ENCODE peak calls at places on chromosomes 5 and 9, in six cellular contexts. B is iPS DF 19.7; U is PC-9; I is H54; X is activated T-helper 9 cell treated with anti-CD3 and anti-CD28 coated beads, Interleukin-2, amount 50 U/mL, for 16 hours; Z is activated CD4-positive, alpha-beta T cell treated with anti-CD3 and anti-CD28 coated beads for 24 hours. Q is an unnamed sample.

GRCh38 chr9:87792831-87793288 is 66.9 kb downstream of the CTSL start:
- DNase-seq in B (peak; percentile 5), U (peak; percentile 98), I (peak; percentile 94), X (peak; percentile 29), Z (peak; percentile 19), Q (no peak)

GRCh38 chr9:137376386-137376785 is 46.6 kb downstream of the EXD3 start:
- DNase-seq in B (no peak), U (no peak), I (no peak), X (no peak), Z (no peak), Q (no peak)

GRCh38 chr9:127013597-127013996 is 99.0 kb downstream of the RALGPS1 start:
- DNase-seq in B (no peak), U (no peak), I (peak; percentile 15), X (no peak), Z (no peak), Q (no peak)

GRCh38 chr9:100714372-100715099 is 136.7 kb downstream of the CAVIN4 start:
- DNase-seq in B (no peak), U (no peak), I (peak; percentile 75), X (no peak), Z (peak; percentile 19), Q (peak; percentile 85)

GRCh38 chr9:133111461-133112360 is 9.3 kb downstream of the RALGDS start:
- DNase-seq in B (no peak), U (no peak), I (no peak), X (no peak), Z (no peak), Q (no peak)

GRCh38 chr5:143355710-143356109 is 47.8 kb downstream of the NR3C1 start:
- DNase-seq in B (no peak), U (peak; percentile 86), I (peak; percentile 62), X (peak; percentile 26), Z (peak; percentile 22), Q (peak; percentile 15)

GRCh38 chr5:92838253-92838652 is 742.8 kb downstream of the NR2F1-AS1 start:
- DNase-seq in B (no peak), U (no peak), I (no peak), X (no peak), Z (no peak), Q (peak; percentile 40)

GRCh38 chr9:135660407-135660806 is 2.7 kb upstream of the LCN9 start:
- DNase-seq in B (no peak), U (no peak), I (no peak), X (no peak), Z (no peak), Q (no peak)

GRCh38 chr5:173735171-173735570 is 118.7 kb upstream of the BOD1 start:
- DNase-seq in B (no peak), U (no peak), I (no peak), X (no peak), Z (no peak), Q (no peak)

GRCh38 chr9:106878943-106879916 is 16.3 kb downstream of the ZNF462 start:
- DNase-seq in B (no peak), U (no peak), I (no peak), X (no peak), Z (no peak), Q (peak; percentile 56)

GRCh38 chr5:108295588-108296368 is 86.1 kb downstream of the FBXL17 start:
- DNase-seq in B (no peak), U (peak; percentile 38), I (no peak), X (no peak), Z (no peak), Q (no peak)

GRCh38 chr9:104987743-104988142 is 59.8 kb upstream of the ABCA1 start:
- DNase-seq in B (no peak), U (no peak), I (no peak), X (no peak), Z (no peak), Q (no peak)

GRCh38 chr9:28774433-28775029 is 1201.2 kb upstream of the C9orf72 start:
- DNase-seq in B (no peak), U (no peak), I (peak; percentile 3), X (no peak), Z (no peak), Q (peak; percentile 52)

GRCh38 chr9:119811030-119811429 is 441.8 kb upstream of the BRINP1 start:
- DNase-seq in B (no peak), U (no peak), I (peak; percentile 72), X (no peak), Z (no peak), Q (no peak)

GRCh38 chr5:126676195-126676624 is 75.5 kb downstream of the PHAX start:
- DNase-seq in B (peak; percentile 64), U (peak; percentile 46), I (peak; percentile 55), X (peak; percentile 40), Z (peak; percentile 48), Q (peak; percentile 69)

GRCh38 chr9:14462950-14463349 is 149.0 kb upstream of the NFIB start:
- DNase-seq in B (no peak), U (no peak), I (no peak), X (no peak), Z (no peak), Q (no peak)

Q was measured in NCI-H748 treated with DMSO at 0.1 percent for 48 hours.